ENCODE peak calls at places on chromosomes 3 and 15, in six cellular contexts. Y is NB4, E is SK-N-SH, K is WTC11, P is HCT116, T is A549. O is an unnamed sample.
A peak's percentile ranks its signal among the peaks of the same experiment; 100 is the strongest.

GRCh38 chr3:186461141-186461540 is 83.0 kb downstream of the CRYGS start:
- DNase-seq in K (no peak), T (peak; percentile 34), P (no peak), Y (peak; percentile 52), E (no peak), O (no peak)

GRCh38 chr3:67516496-67516895 is 137.9 kb downstream of the SUCLG2 start:
- DNase-seq in K (no peak), T (no peak), P (no peak), E (no peak), Y (no peak), O (no peak)

GRCh38 chr15:27933562-27933961 is 165.6 kb downstream of the OCA2 start:
- DNase-seq in Y (no peak), E (no peak), K (no peak), T (no peak), P (no peak), O (no peak)

GRCh38 chr3:194555175-194556062 is 68.6 kb upstream of the ATP13A3 start:
- DNase-seq in T (no peak), E (no peak), K (no peak), Y (no peak), P (no peak), O (no peak)

GRCh38 chr15:52143862-52144261 is 31.3 kb upstream of the BCL2L10 start:
- DNase-seq in K (no peak), Y (peak; percentile 98), T (peak; percentile 46), E (no peak), P (no peak), O (no peak)

GRCh38 chr3:102926618-102927017 is 491.8 kb downstream of the ZPLD1 start:
- DNase-seq in P (no peak), Y (peak; percentile 9), T (no peak), K (no peak), E (no peak), O (no peak)

GRCh38 chr3:194869482-194870169 is 183.9 kb downstream of the FAM43A start:
- DNase-seq in Y (peak; percentile 20), T (peak; percentile 50), E (no peak), K (no peak), P (peak; percentile 69), O (no peak)

GRCh38 chr15:98455899-98456298 is 192.4 kb upstream of the IGF1R start:
- DNase-seq in Y (no peak), T (no peak), P (no peak), K (no peak), E (no peak), O (no peak)

GRCh38 chr15:25766421-25766820 is 96.7 kb downstream of the ATP10A start:
- DNase-seq in P (no peak), K (no peak), E (no peak), T (no peak), Y (no peak), O (no peak)

GRCh38 chr3:107956991-107957467 is 133.8 kb downstream of the CD47 start:
- DNase-seq in T (no peak), Y (no peak), K (no peak), E (peak; percentile 25), P (no peak), O (no peak)

GRCh38 chr3:156626104-156626503 is 48.3 kb upstream of the TIPARP start:
- DNase-seq in K (no peak), P (no peak), T (no peak), E (no peak), Y (no peak), O (no peak)

GRCh38 chr3:27637346-27638000 is 84.7 kb downstream of the EOMES start:
- DNase-seq in P (no peak), E (no peak), K (no peak), T (no peak), Y (peak; percentile 10), O (no peak)

GRCh38 chr15:63378946-63379345 is 2.7 kb downstream of the CA12 start:
- DNase-seq in P (no peak), E (no peak), K (no peak), T (no peak), Y (no peak), O (no peak)

GRCh38 chr3:114800272-114800671 is 346.8 kb downstream of the ZBTB20 start:
- DNase-seq in T (no peak), E (no peak), Y (no peak), P (no peak), K (no peak), O (no peak)

GRCh38 chr15:72227720-72228119 is 3.3 kb downstream of the PKM start:
- DNase-seq in T (no peak), P (no peak), E (no peak), Y (peak; percentile 66), K (no peak), O (no peak)
- TF ChIP-seq MAX in T (no peak), P (no peak), E (no peak), Y (no peak), K (no peak), O (no peak)

GRCh38 chr15:42149493-42150245 is 6.8 kb downstream of the PLA2G4F start:
- DNase-seq in Y (no peak), E (no peak), T (no peak), P (no peak), K (no peak), O (no peak)
- TF ChIP-seq MAX in Y (no peak), E (no peak), T (no peak), P (no peak), K (no peak), O (no peak)

GRCh38 chr3:104745313-104745712 is 621.4 kb upstream of the ALCAM start:
- DNase-seq in P (no peak), E (no peak), Y (no peak), T (no peak), K (no peak), O (no peak)
- TF ChIP-seq MAX in P (no peak), E (no peak), Y (no peak), T (no peak), K (no peak), O (no peak)

DNA sequence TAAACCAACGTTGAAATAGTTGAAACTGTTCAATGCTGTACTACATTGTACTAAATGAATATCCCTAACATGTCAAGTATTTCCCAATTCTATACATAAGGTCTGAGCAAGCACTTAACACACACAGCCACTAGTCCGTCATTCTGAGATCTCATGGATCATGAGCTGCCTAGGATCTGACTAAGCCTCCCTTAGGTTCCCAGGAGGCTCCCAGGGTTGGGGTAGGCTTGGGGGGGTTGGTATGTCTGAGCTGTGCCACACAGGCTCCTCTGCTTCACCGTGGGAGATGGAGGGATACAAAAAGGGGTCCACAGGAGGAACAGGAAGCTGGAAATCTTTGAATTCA is 5.9 kb downstream of the RASGRP1 start:
- DNase-seq in T (no peak), K (no peak), Y (no peak), E (peak; percentile 10), P (no peak), O (no peak)
- TF ChIP-seq MAX in T (no peak), K (no peak), Y (no peak), E (no peak), P (no peak), O (no peak)